ENCODE peak calls at places on chromosomes 4 and X, in four cellular contexts. H is GM12891, M is HepG2, J is H1. G is an unnamed sample.

GRCh38 chrX:71556026-71556425 is 22.2 kb upstream of the GCNA start:
- DNase-seq in H (no peak), M (no peak), J (no peak), G (no peak)

GRCh38 chrX:48068096-48068887 is 3.1 kb downstream of the ZNF630 start:
- DNase-seq in H (no peak), M (no peak), J (no peak), G (no peak)

GRCh38 chrX:49002091-49002935 is at the start of gene GRIPAP1:
- DNase-seq in H (peak; percentile 42), M (peak; percentile 73), J (peak; percentile 64), G (peak; percentile 58)

GRCh38 chr4:40307627-40308497 is 27.3 kb upstream of the CHRNA9 start:
- DNase-seq in H (no peak), M (no peak), J (no peak), G (no peak)

GRCh38 chrX:70755850-70756249 is 152.7 kb downstream of the TEX11 start:
- DNase-seq in H (no peak), M (no peak), J (peak; percentile 48), G (no peak)

GRCh38 chrX:134374910-134375309 is 85.1 kb upstream of the HPRT1 start:
- DNase-seq in H (no peak), M (no peak), J (no peak), G (no peak)

GRCh38 chrX:51891821-51892551 is 1.4 kb upstream of the MAGED1 start:
- DNase-seq in H (no peak), M (no peak), J (no peak), G (no peak)

GRCh38 chrX:151703487-151703886 is 8.2 kb downstream of the PRRG3 start:
- DNase-seq in H (no peak), M (no peak), J (no peak), G (no peak)

GRCh38 chr4:42412251-42412650 is 15.0 kb downstream of the SHISA3 start:
- DNase-seq in H (no peak), M (no peak), J (no peak), G (no peak)

GRCh38 chrX:132443736-132444135 is 45.1 kb downstream of the MBNL3 start:
- DNase-seq in H (no peak), M (no peak), J (no peak), G (no peak)

GRCh38 chrX:68343551-68343950 is 89.7 kb downstream of the OPHN1 start:
- DNase-seq in H (no peak), M (no peak), J (no peak), G (no peak)

GRCh38 chrX:131958724-131959123 is 64.4 kb upstream of the STK26 start:
- DNase-seq in H (no peak), M (no peak), J (no peak), G (no peak)

GRCh38 chr4:66331761-66332160 is 661.5 kb upstream of the EPHA5 start:
- DNase-seq in H (no peak), M (no peak), J (no peak), G (no peak)

GRCh38 chr4:122679946-122680345 is 52.6 kb upstream of the BBS12 start:
- DNase-seq in H (no peak), M (no peak), J (no peak), G (no peak)

GRCh38 chrX:150212672-150213480 is 150.2 kb upstream of the MAMLD1 start:
- DNase-seq in H (no peak), M (no peak), J (no peak), G (no peak)

GRCh38 chr4:125244848-125245450 is 69.8 kb upstream of the FAT4 start:
- DNase-seq in H (no peak), M (no peak), J (no peak), G (no peak)

GRCh38 chrX:107102980-107103379 is 15.6 kb downstream of the RBM41 start:
- DNase-seq in H (no peak), M (peak; percentile 3), J (no peak), G (no peak)

GRCh38 chr4:158714937-158715336 is 8.3 kb downstream of the PPID start:
- DNase-seq in H (no peak), M (no peak), J (no peak), G (no peak)

GRCh38 chr4:67393699-67394281 is 151.5 kb downstream of the CENPC start:
- DNase-seq in H (no peak), M (peak; percentile 15), J (no peak), G (no peak)

GRCh38 chrX:100381613-100382012 is 28.5 kb downstream of the PCDH19 start:
- DNase-seq in H (no peak), M (no peak), J (no peak), G (no peak)

GRCh38 chr4:94534401-94535312 is 82.9 kb downstream of the PDLIM5 start:
- DNase-seq in H (no peak), M (no peak), J (no peak), G (no peak)

GRCh38 chr4:145035494-145036136 is 62.4 kb downstream of the ANAPC10 start:
- DNase-seq in H (no peak), M (no peak), J (no peak), G (no peak)

DNA sequence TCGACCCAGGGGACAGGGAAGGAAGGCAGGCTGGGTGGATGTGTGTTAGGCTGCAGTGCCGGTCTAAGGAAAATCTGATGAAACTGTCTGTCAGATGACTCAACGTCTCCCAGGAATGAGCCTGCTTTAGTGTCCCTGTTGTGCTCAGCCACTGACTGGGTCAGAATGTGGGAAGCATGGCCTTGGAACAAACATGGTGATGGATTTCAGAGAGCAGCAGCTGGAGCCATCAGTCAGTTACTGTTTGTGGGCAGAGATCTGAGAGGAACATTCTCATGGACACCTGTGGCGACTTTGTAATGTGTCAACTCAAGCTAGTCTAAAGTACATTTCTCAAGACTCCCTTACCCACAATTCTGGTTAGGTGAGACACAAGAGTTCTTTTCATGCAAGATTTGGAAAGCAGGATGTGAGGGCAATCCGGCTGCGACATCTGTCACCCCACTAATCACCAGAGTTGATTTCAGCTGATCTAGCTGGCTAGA is 63.2 kb downstream of the ANAPC10 start:
- DNase-seq in H (no peak), M (no peak), J (no peak), G (no peak)
- TF ChIP-seq POLR2AphosphoS5 in H (no peak), M (no peak), J (no peak), G (no peak)

DNA sequence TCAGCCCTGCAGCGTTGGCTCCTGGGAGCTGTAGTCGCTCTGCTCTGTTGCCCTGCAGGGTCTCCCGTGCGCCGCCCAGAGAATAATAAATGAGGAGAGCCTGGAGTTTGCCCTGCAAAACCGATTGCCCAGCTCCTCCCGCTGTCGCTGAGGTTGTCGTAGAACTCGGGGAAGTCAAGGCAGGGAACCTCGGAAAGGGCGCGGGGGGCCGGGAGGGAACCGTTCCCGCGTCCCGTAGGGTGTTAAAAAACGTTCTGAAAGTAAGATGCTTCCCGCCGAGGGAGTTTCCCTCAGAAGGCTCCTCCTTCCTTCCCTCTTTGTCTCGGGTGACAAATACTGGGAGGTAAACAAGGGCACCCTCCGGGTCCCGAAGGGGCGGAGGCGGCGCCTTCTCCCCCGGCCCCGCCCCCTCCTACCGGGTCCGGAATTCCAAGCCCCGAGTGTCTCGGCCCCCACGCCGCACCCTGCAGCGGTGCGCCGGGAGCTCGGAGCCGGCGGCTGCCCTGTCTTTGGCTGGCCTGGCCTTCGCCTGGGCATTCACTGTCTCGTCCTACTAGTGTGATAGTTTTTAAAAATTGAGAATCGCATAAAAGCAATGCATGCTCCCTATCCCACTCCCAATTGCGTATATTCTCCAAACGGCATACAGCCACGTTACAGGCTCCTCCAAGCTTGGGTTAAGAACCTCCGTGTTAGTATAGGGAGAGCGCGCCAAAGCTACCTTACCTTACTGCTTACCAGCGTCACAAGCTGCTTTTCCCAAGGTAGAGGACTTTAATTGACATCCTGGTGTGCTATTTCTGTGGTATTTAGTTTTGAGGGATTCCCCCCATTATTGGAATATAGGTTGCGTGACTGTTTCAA is 965 bp upstream of the HMGB2 start:
- DNase-seq in H (peak; percentile 35), M (peak; percentile 83), J (peak; percentile 87), G (peak; percentile 50)
- TF ChIP-seq POLR2A in H (no peak), M (peak; percentile 90), J (peak; percentile 62), G (no peak)

DNA sequence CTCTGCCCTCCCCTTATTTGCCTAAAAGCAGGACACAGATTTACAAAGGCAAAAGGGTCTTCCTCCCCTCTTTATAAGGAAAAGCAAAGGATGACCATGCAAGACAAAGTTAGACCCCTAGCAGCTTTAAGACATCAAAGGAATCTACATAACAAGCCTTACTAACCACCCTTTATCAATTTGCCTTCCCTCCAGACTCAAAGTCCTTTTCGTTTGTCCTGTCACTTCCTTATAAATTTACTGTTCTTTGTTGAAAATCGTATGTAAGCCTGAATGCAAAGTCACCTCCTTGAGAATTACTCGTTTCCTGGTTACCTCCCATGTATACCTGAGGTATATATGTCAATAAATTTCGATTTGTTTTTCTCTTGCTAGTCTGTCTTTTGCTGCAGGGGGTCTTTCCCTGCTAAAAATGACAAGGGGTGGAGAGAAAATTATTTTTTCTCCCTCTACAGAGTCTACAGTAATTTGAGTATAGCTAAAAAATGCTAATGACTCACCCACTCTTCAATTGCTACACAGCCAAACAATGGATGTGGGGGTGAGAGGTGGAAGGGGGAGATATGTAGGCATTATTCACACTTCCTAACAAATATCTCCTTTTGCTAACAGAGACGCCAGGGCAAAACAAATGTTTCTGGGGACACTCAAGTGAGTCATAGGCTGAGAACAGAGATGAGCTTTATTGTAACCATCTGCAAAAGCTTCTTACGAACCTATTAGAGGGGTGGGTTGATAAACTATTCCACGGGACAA is 13.2 kb downstream of the SCD5 start:
- DNase-seq in H (no peak), M (peak; percentile 14), J (no peak), G (no peak)
- TF ChIP-seq TAF1 in H (no peak), M (no peak), J (no peak), G (no peak)

GRCh38 chr4:121358473-121358872 is 22.3 kb downstream of the QRFPR start:
- DNase-seq in H (no peak), M (no peak), J (no peak), G (no peak)
- TF ChIP-seq POLR2AphosphoS5 in H (no peak), M (no peak), J (no peak), G (no peak)

DNA sequence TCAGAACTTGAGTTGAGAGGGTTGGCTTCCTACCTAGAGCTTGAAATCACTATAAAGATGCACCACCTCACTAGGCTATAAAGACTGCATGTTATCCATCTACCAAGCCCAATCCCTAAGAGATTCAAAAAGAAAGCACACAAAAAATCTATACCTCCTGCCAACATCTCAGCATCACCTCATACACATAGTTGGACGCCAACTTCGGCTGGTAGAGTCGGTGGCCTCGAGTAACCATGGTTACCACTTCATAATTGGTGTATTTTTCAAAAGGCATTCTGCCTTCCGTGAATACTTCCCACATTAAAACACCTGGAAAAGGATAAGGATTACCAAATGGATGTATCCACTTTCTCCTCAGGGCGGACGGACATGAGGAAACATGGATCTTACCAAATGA is 4.5 kb upstream of the TXK start:
- DNase-seq in H (no peak), M (no peak), J (no peak), G (no peak)
- TF ChIP-seq POLR2A in H (no peak), M (no peak), J (no peak), G (no peak)

GRCh38 chrX:154605566-154605965 is 13.5 kb downstream of the CTAG1B start:
- DNase-seq in H (no peak), M (no peak), J (no peak), G (no peak)
- TF ChIP-seq TAF1 in H (no peak), M (no peak), J (no peak), G (no peak)